ENCODE peak calls at places on chromosomes 5 and 9, in six cellular contexts. J is activated CD4-positive, alpha-beta T cell treated with anti-CD3 and anti-CD28 coated beads for 24 hours; Q is EL; Y is activated CD8-positive, alpha-beta T cell treated with anti-CD3 and anti-CD28 coated beads for 36 hours; S is ACHN; Z is A549. G is an unnamed sample.

GRCh38 chr9:132182609-132183073 is 20.8 kb downstream of the NTNG2 start:
- DNase-seq in S (no peak), Y (no peak), Q (no peak), Z (no peak), J (no peak), G (no peak)

GRCh38 chr9:125529589-125530515 is 177.2 kb downstream of the MAPKAP1 start:
- DNase-seq in Z (no peak), S (no peak), J (no peak), Y (no peak), Q (no peak), G (no peak)

GRCh38 chr5:141094481-141095262 is at the start of gene PCDHB2:
- DNase-seq in J (no peak), Q (peak), Z (peak), S (peak), Y (peak), G (no peak)

GRCh38 chr5:127988149-127988755 is 95.3 kb upstream of the SLC12A2 start:
- DNase-seq in Z (peak), Y (no peak), J (no peak), S (peak), Q (peak), G (peak)

GRCh38 chr5:170225326-170226137 is 7.3 kb upstream of the C5orf58 start:
- DNase-seq in Z (peak), Y (peak), J (peak), S (peak), Q (peak), G (peak)

GRCh38 chr9:103617046-103617445 is 477.1 kb upstream of the SMC2 start:
- DNase-seq in Y (no peak), S (no peak), J (no peak), Z (no peak), Q (no peak), G (no peak)

GRCh38 chr5:143921525-143922311 is 109.8 kb downstream of the HMHB1 start:
- DNase-seq in J (no peak), Q (peak), Y (no peak), S (peak), Z (peak), G (peak)

GRCh38 chr5:64811050-64811640 is 42.4 kb downstream of the CWC27 start:
- DNase-seq in Q (peak), Y (peak), J (no peak), S (peak), Z (peak), G (peak)

GRCh38 chr5:76376141-76376900 is 26.8 kb upstream of the IQGAP2 start:
- DNase-seq in Y (peak), Z (no peak), S (no peak), J (no peak), Q (peak), G (no peak)

GRCh38 chr5:103428411-103428871 is 134.1 kb downstream of the NUDT12 start:
- DNase-seq in Y (no peak), Z (no peak), J (no peak), Q (peak), S (no peak), G (no peak)

GRCh38 chr9:79477955-79478751 is 93.6 kb upstream of the TLE4 start:
- DNase-seq in Y (peak), S (no peak), J (no peak), Z (no peak), Q (peak), G (no peak)

GRCh38 chr5:95799181-95799835 is 23.2 kb downstream of the GLRX start:
- DNase-seq in S (no peak), J (no peak), Z (no peak), Q (no peak), Y (no peak), G (no peak)

GRCh38 chr9:34486572-34486971 is 28.0 kb downstream of the DNAI1 start:
- DNase-seq in Y (no peak), J (no peak), Q (no peak), Z (no peak), S (no peak), G (no peak)

GRCh38 chr9:116057371-116057770 is 96.2 kb upstream of the PAPPA start:
- DNase-seq in Z (no peak), S (no peak), Q (no peak), J (no peak), Y (no peak), G (no peak)

GRCh38 chr9:71079451-71079850 is 42.0 kb downstream of the TRPM3 start:
- DNase-seq in J (no peak), Z (no peak), Q (peak), Y (no peak), S (no peak), G (no peak)

GRCh38 chr5:172479034-172479783 is 24.9 kb upstream of the SH3PXD2B start:
- DNase-seq in Z (peak), J (no peak), Y (peak), Q (peak), S (peak), G (peak)

GRCh38 chr9:105501414-105501813 is 53.6 kb downstream of the FSD1L start:
- DNase-seq in J (no peak), S (no peak), Q (no peak), Y (no peak), Z (no peak), G (no peak)

GRCh38 chr5:76084496-76085285 is 1.5 kb downstream of the SV2C start:
- DNase-seq in Q (no peak), Y (peak), S (no peak), Z (no peak), J (no peak), G (no peak)

GRCh38 chr5:43648499-43649124 is 45.6 kb downstream of the NNT start:
- DNase-seq in J (no peak), Z (no peak), Y (no peak), S (no peak), Q (peak), G (no peak)

GRCh38 chr9:129218918-129219317 is 40.9 kb upstream of the IER5L start:
- DNase-seq in S (no peak), Y (no peak), J (no peak), Z (no peak), Q (no peak), G (no peak)

GRCh38 chr9:92723299-92723625 is 41.4 kb downstream of the BICD2 start:
- DNase-seq in J (no peak), S (no peak), Y (no peak), Q (no peak), Z (no peak), G (no peak)

G was measured in LoVo.